ENCODE peak calls at places on chromosomes 12 and 14, in ten cellular contexts. Y is GM23338, Z is HepG2, O is breast epithelium, M is K562, N is H1, D is stomach, H is Panc1, F is SK-N-SH, E is HCT116. J is an unnamed sample. For H3K4me1, the result is how much of the 10 kb centered on the place peaks cover.

GRCh38 chr12:116525418-116526001 is 33.7 kb upstream of the MAP1LC3B2 start:
- DNase-seq in D (peak), H (no peak), O (peak), M (no peak), Y (peak), N (no peak), Z (no peak), F (no peak), E (peak), J (peak)

GRCh38 chr12:26097046-26097878 is 27.6 kb downstream of the BHLHE41 start:
- DNase-seq in Y (peak), D (peak), N (no peak), M (peak), H (peak), F (peak), Z (peak), O (peak), E (peak), J (peak)

GRCh38 chr12:53726342-53726741 is 910 bp downstream of the CALCOCO1 start:
- DNase-seq in Y (no peak), F (no peak), Z (peak), O (no peak), N (no peak), D (no peak), H (no peak), E (no peak), M (peak), J (no peak)

GRCh38 chr12:49813131-49813530 is 15.1 kb downstream of the NCKAP5L start:
- DNase-seq in Y (no peak), Z (no peak), N (no peak), F (no peak), H (no peak), D (no peak), O (no peak), M (no peak), E (no peak), J (no peak)

GRCh38 chr12:118850244-118850825 is 131.0 kb upstream of the SRRM4 start:
- DNase-seq in D (no peak), F (peak), M (peak), E (peak), O (no peak), Y (peak), H (no peak), Z (peak), N (peak), J (no peak)

GRCh38 chr14:76640923-76641395 is 120.3 kb upstream of the VASH1 start:
- DNase-seq in O (no peak), E (no peak), F (no peak), H (no peak), Y (no peak), D (no peak), N (no peak), M (no peak), Z (no peak), J (no peak)

GRCh38 chr12:58764100-58764953 is 156.0 kb downstream of the LRIG3 start:
- DNase-seq in Y (no peak), O (no peak), M (no peak), D (no peak), F (no peak), N (no peak), E (no peak), Z (peak), H (no peak), J (no peak)

GRCh38 chr14:87869619-87870583 is 123.1 kb downstream of the GALC start:
- DNase-seq in M (no peak), N (no peak), F (no peak), E (no peak), H (no peak), Z (no peak), Y (no peak), D (no peak), O (no peak), J (no peak)

GRCh38 chr14:75429562-75429961 is 1.7 kb downstream of the JDP2 start:
- DNase-seq in M (no peak), D (no peak), E (no peak), O (no peak), N (no peak), H (no peak), F (no peak), Y (no peak), Z (no peak), J (no peak)

GRCh38 chr14:75430106-75430505 is 2.3 kb downstream of the JDP2 start:
- DNase-seq in M (no peak), N (no peak), O (no peak), Z (no peak), E (no peak), D (no peak), Y (no peak), H (no peak), F (no peak), J (no peak)

GRCh38 chr14:75427126-75427481 is 718 bp upstream of the JDP2 start:
- DNase-seq in H (no peak), N (no peak), O (no peak), F (no peak), Z (no peak), D (no peak), E (no peak), M (no peak), Y (no peak), J (no peak)

GRCh38 chr14:75427482-75428229 is at the start of gene JDP2:
- DNase-seq in E (peak), M (peak), F (peak), H (no peak), O (peak), N (no peak), Y (peak), Z (peak), D (peak), J (peak)

GRCh38 chr14:75428230-75429104 is 645 bp downstream of the JDP2 start:
- DNase-seq in N (no peak), O (no peak), Y (peak), D (peak), H (no peak), E (no peak), Z (no peak), F (peak), M (peak), J (no peak)
- TF ChIP-seq POLR2AphosphoS5 in N (no peak), O (no peak), Y (no peak), D (no peak), H (no peak), E (peak), Z (no peak), F (no peak), M (no peak), J (no peak)

DNA sequence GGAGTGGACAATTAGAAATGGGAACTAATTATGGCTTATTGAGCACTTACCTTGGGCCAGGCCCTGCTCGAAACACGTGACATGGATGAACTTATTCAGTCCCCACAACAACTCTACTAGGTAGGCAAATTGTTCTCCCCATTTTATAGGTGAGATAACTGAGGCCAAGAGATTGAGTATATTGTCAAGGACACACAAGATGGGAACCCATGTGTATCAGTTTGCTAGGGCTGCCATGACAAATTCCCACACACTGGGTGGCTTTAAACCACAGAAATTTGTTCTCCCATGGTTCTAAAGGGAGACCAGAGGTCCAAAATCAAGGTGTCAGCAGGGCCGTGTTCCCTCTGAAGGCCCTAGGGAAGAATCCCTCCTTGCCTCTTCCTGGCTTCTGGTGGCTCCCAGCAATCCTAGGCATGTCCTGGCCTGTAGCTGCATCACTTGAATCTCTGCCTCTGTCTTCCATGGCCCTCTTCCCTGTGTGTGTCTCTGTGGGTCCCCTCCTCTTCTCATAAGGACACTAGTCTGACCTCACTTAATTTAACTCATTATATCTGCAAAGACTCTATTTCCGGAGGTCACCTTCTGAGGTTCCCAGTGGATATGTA is 128.8 kb downstream of the CHST11 start:
- DNase-seq in Y (no peak), F (no peak), Z (no peak), H (no peak), M (no peak), N (no peak), D (no peak), E (no peak), O (no peak), J (no peak)
- H3K4me1 ChIP-seq in Y (under half), F (under half), Z (under half), H (under half), M (under half), N (under half), D (under half), E (under half), O (under half), J (under half)

DNA sequence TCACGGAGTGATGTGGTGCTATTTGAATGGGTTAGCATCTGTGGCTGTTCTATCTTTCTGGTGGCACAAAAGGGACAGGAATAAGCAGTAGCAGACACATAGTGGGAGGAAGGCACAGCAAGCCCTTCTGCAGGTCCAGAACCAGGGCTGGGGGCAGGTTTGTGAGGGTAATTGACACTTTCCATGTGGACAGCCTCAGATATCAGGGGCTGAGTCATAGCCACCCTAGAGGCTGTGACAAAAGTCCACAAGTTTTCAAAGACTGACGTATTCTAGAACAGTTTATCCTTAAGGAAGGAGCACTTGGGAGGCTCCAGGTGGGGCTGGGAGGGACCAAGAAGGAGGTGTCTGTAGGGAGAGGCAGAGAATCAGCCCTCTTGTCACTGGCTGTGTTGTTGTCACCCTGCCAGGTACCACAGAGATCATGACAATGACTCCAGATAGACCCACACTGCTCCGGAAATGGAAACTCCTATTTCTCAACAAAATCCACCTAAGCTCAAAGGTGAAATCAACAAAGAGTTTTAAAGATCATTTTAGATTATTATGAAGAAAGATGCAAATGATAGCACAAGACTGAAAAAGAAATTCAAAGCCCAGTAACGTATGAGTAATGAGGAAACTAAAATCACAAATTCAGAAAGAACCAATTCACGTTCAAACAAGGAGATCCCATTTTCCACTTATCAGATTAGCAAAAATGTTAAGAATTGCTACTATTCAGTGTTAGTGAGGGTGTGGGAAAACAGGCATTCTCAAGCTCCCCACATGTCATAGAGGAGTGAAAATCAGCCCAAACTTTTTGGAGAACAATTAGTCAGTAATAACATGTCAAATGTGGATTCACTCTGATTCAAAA is 48.3 kb downstream of the NFKBIA start:
- DNase-seq in M (peak), E (peak), Y (no peak), Z (peak), F (no peak), N (no peak), O (no peak), H (no peak), D (no peak), J (no peak)
- TF ChIP-seq POLR2AphosphoS5 in M (peak), E (no peak), Y (no peak), Z (no peak), F (no peak), N (no peak), O (no peak), H (no peak), D (no peak), J (peak)

DNA sequence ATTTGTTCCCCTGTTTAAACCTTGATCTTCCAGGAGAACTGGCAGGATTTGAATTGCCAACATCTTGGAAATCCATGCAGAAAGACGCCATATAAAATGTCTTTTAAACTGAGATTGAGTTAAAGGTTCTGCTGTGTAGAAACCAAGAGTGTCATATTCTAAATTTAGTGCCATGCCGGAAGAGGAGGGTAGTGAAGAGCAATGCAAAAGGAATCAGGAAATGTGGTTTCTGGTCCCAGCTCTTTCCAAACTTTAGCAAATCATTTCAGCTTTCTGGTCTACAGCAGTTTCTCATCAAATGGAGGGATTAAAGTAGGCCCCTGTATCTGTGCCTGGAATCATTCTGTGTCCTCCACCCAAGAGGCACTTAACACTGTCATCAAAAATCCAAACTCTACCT is 85.7 kb downstream of the BTG1 start:
- DNase-seq in O (no peak), E (no peak), M (no peak), Z (no peak), N (no peak), D (no peak), F (no peak), H (no peak), Y (no peak), J (no peak)
- H3K4me1 ChIP-seq in O (under half), E (under half), M (under half), Z (under half), N (under half), D (under half), F (under half), H (under half), Y (under half), J (under half)

GRCh38 chr14:89912667-89913211 is 41.8 kb downstream of the EFCAB11 start:
- DNase-seq in N (no peak), H (no peak), D (no peak), Y (peak), M (no peak), O (no peak), E (no peak), F (peak), Z (peak), J (no peak)
- TF ChIP-seq POLR2AphosphoS5 in N (no peak), H (no peak), D (peak), Y (no peak), M (no peak), O (no peak), E (no peak), F (no peak), Z (no peak), J (no peak)

GRCh38 chr14:93010543-93011541 is 87.9 kb downstream of the CHGA start:
- DNase-seq in D (no peak), N (no peak), Y (no peak), O (no peak), H (no peak), Z (peak), F (no peak), M (peak), E (no peak), J (no peak)

GRCh38 chr14:93011650-93012317 is 88.8 kb downstream of the CHGA start:
- DNase-seq in M (no peak), E (no peak), F (no peak), D (no peak), O (no peak), N (no peak), H (no peak), Y (no peak), Z (no peak), J (no peak)

GRCh38 chr14:93009471-93010117 is 86.6 kb downstream of the CHGA start:
- DNase-seq in E (no peak), O (no peak), F (peak), D (no peak), M (no peak), Z (no peak), N (no peak), Y (no peak), H (no peak), J (no peak)

GRCh38 chr14:93008381-93008780 is 85.4 kb downstream of the CHGA start:
- DNase-seq in Z (no peak), Y (no peak), M (no peak), D (no peak), F (peak), N (no peak), E (no peak), O (no peak), H (no peak), J (no peak)

DNA sequence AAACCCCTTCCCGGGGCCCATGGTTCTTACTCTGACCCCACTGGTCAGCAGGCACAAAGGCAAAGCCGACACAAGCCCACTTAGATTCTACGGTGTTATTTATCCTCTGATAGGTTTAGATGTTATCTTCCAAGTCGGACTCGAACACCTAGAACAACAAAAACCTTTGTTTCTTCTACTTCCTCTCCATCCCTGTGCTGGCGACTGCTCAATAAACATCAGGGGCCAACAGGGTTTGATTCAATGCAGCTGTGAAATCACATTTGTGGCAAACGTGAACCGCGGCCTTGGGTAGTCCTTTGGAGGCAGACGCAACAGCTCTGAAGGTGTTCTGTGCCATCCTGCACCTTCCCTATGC is 87.1 kb downstream of the CHGA start:
- DNase-seq in F (no peak), N (no peak), O (no peak), M (no peak), Z (peak), Y (no peak), H (no peak), D (no peak), E (no peak), J (no peak)
- H3K4me1 ChIP-seq in F (under half), N (under half), O (under half), M (under half), Z (under half), Y (under half), H (under half), D (under half), E (under half), J (under half)

GRCh38 chr14:47211263-47211662 is 464.1 kb downstream of the MDGA2 start:
- DNase-seq in Z (no peak), F (no peak), Y (no peak), O (no peak), H (no peak), E (no peak), D (no peak), N (no peak), M (no peak), J (no peak)
- TF ChIP-seq POLR2AphosphoS5 in Z (no peak), F (no peak), Y (no peak), O (no peak), H (no peak), E (no peak), D (no peak), N (no peak), M (no peak), J (no peak)

DNA sequence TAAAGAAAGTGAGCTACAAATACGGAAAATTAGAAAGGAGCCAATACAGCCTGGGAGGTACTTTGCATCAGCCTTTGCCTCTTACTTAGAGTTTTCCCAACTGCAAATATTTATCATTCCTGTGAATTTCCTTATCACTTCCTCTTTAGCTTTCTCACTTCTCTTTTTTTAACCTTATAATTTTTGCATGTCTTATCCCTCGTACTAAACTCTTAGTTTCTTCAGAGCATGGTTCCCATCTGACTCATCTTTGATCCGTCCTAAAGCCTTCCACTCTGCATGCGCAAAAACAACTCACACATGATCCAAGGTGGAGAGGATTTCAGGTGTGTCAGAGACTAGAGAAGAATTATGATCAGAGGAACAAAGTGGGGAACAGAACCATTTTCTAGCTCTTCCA is 9.6 kb upstream of the SNAPC1 start:
- DNase-seq in M (no peak), Z (no peak), E (no peak), D (no peak), F (no peak), O (no peak), N (no peak), Y (no peak), H (no peak), J (no peak)
- H3K4me1 ChIP-seq in M (under half), Z (under half), E (under half), D (under half), F (under half), O (under half), N (under half), Y (under half), H (under half), J (under half)